ENCODE peak calls at places on chromosomes 6 and 20, in ten cellular contexts. A, S, Y, T, Q, L, I, D, Z and F are unnamed samples.

GRCh38 chr20:63045991-63046390 is 39.2 kb upstream of the BHLHE23 start:
- DNase-seq in A (no peak), S (no peak), Y (no peak), T (no peak), Q (no peak), L (no peak), I (peak), D (no peak), Z (no peak), F (no peak)

GRCh38 chr6:147776631-147777030 is 268.1 kb downstream of the SAMD5 start:
- DNase-seq in A (no peak), S (no peak), Y (no peak), T (no peak), Q (no peak), L (no peak), I (no peak), D (no peak), Z (no peak), F (no peak)

GRCh38 chr6:54134934-54135333 is 23.7 kb downstream of the MLIP start:
- DNase-seq in A (no peak), S (no peak), Y (no peak), T (no peak), Q (no peak), L (no peak), I (no peak), D (no peak), Z (no peak), F (no peak)

GRCh38 chr20:2602046-2602735 is 50.2 kb upstream of the NOP56 start:
- DNase-seq in A (no peak), S (no peak), Y (no peak), T (no peak), Q (no peak), L (no peak), I (no peak), D (no peak), Z (no peak), F (no peak)

GRCh38 chr6:4085329-4085695 is 6.4 kb upstream of the FAM217A start:
- DNase-seq in A (no peak), S (no peak), Y (no peak), T (no peak), Q (no peak), L (no peak), I (no peak), D (no peak), Z (no peak), F (peak)

GRCh38 chr20:51860015-51860882 is 57.9 kb upstream of the SALL4 start:
- DNase-seq in A (no peak), S (no peak), Y (no peak), T (peak), Q (no peak), L (no peak), I (no peak), D (no peak), Z (no peak), F (peak)

GRCh38 chr20:8583209-8584106 is 451.4 kb downstream of the PLCB1 start:
- DNase-seq in A (no peak), S (no peak), Y (no peak), T (no peak), Q (no peak), L (no peak), I (no peak), D (no peak), Z (no peak), F (no peak)

GRCh38 chr6:52125139-52125538 is 37.7 kb upstream of the PKHD1 start:
- DNase-seq in A (no peak), S (no peak), Y (peak), T (no peak), Q (no peak), L (no peak), I (no peak), D (no peak), Z (no peak), F (no peak)

GRCh38 chr6:79468116-79468515 is 69.1 kb downstream of the LCA5 start:
- DNase-seq in A (no peak), S (no peak), Y (no peak), T (no peak), Q (no peak), L (no peak), I (no peak), D (no peak), Z (no peak), F (peak)

GRCh38 chr20:6579417-6579816 is 188.1 kb upstream of the BMP2 start:
- DNase-seq in A (no peak), S (no peak), Y (no peak), T (no peak), Q (no peak), L (no peak), I (no peak), D (no peak), Z (no peak), F (peak)

GRCh38 chr20:18039063-18039462 is 18.7 kb downstream of the OVOL2 start:
- DNase-seq in A (no peak), S (no peak), Y (no peak), T (no peak), Q (no peak), L (no peak), I (no peak), D (no peak), Z (no peak), F (no peak)

GRCh38 chr6:98782772-98783171 is 51.6 kb upstream of the POU3F2 start:
- DNase-seq in A (no peak), S (no peak), Y (no peak), T (no peak), Q (no peak), L (no peak), I (no peak), D (no peak), Z (no peak), F (no peak)

GRCh38 chr20:53872561-53873248 is 197.7 kb downstream of the BCAS1 start:
- DNase-seq in A (no peak), S (no peak), Y (no peak), T (no peak), Q (no peak), L (no peak), I (peak), D (peak), Z (no peak), F (peak)

GRCh38 chr6:12148317-12148801 is 136.2 kb downstream of the HIVEP1 start:
- DNase-seq in A (no peak), S (no peak), Y (no peak), T (peak), Q (no peak), L (no peak), I (no peak), D (no peak), Z (no peak), F (peak)

GRCh38 chr6:165245716-165246115 is 63.7 kb downstream of the C6orf118 start:
- DNase-seq in A (no peak), S (no peak), Y (no peak), T (no peak), Q (no peak), L (no peak), I (no peak), D (no peak), Z (no peak), F (peak)
- H3K27ac ChIP-seq in A (no peak), S (no peak), Y (no peak), T (no peak), Q (no peak), L (no peak), I (no peak), D (no peak), Z (no peak), F (no peak)

GRCh38 chr6:2861822-2862164 is 20.1 kb upstream of the SERPINB1 start:
- DNase-seq in A (no peak), S (no peak), Y (no peak), T (no peak), Q (no peak), L (no peak), I (no peak), D (no peak), Z (no peak), F (no peak)
- H3K4me3 ChIP-seq in A (no peak), S (no peak), Y (no peak), T (no peak), Q (no peak), L (no peak), I (no peak), D (no peak), Z (no peak), F (no peak)

GRCh38 chr20:35235881-35236280 is 9.4 kb downstream of the MMP24 start:
- DNase-seq in A (no peak), S (no peak), Y (no peak), T (no peak), Q (no peak), L (no peak), I (no peak), D (no peak), Z (no peak), F (no peak)
- H3K27ac ChIP-seq in A (no peak), S (no peak), Y (no peak), T (no peak), Q (no peak), L (no peak), I (no peak), D (no peak), Z (no peak), F (no peak)

DNA sequence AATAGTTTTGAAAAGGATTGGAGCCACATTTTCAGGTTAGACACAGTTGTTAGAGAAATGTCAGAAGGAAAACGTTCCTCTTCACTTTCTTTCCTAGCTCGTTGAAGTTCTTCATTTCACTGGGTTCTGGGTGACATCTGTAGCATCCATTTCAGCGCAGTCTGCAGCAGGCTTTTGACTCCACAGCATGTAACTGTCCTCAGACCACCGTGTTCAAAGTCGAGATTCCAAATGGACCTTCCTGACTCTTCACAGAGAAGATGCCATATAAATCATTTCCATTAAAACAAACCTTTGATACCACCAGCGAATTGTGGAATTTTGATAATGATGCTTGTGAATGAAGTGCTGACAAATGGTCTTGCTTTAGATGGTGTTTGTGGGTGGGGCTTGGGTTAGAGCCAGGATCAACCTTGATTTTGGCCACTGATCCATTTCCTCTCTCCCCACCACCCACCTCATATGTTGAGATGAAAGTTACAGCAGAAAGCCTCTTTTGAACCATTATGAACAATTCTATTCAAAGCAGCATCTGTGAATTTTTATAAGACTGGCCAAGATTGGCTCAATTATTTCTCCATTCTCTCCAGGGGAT is 185.3 kb upstream of the PREP start:
- DNase-seq in A (no peak), S (no peak), Y (no peak), T (no peak), Q (no peak), L (no peak), I (no peak), D (no peak), Z (no peak), F (no peak)
- H3K4me3 ChIP-seq in A (no peak), S (no peak), Y (no peak), T (no peak), Q (no peak), L (no peak), I (no peak), D (no peak), Z (no peak), F (peak)

GRCh38 chr6:134331255-134331654 is 13.3 kb upstream of the SGK1 start:
- DNase-seq in A (no peak), S (no peak), Y (no peak), T (no peak), Q (no peak), L (no peak), I (no peak), D (no peak), Z (no peak), F (peak)
- H3K27ac ChIP-seq in A (peak), S (no peak), Y (no peak), T (no peak), Q (no peak), L (no peak), I (no peak), D (no peak), Z (no peak), F (no peak)

DNA sequence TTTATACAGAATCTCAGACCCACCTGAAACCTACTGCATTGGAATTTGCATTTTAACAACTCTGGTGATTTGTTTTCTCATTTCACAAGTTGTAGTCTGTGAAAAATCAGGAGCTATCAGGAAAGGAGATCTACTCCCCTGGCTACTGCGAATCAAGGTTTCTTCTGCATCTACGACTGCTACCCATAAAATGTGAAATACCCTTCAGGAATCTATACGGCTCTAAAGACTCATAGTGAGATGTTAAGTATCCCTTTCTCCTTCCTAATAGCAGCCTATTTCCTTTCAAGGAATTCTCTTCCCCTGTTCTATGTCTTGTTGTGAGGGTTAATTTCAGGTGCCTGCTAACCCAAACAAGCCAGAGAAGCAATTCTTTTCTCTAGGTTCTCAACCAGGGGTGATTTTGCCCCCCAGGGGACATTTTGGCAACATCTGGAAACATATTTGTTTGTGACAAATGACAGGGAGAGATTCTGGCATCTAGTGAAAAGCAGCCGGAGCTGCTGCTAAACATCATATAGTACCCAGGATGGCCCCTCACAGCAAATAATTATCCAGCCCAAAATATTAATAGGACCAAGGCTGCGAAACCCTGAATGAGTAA is 26.3 kb downstream of the WFDC3 start:
- DNase-seq in A (no peak), S (no peak), Y (no peak), T (no peak), Q (no peak), L (no peak), I (no peak), D (no peak), Z (no peak), F (no peak)
- H3K4me3 ChIP-seq in A (no peak), S (no peak), Y (no peak), T (no peak), Q (no peak), L (no peak), I (no peak), D (no peak), Z (no peak), F (no peak)

GRCh38 chr6:119350202-119351004 is 842 bp upstream of the MAN1A1 start:
- DNase-seq in A (no peak), S (no peak), Y (no peak), T (peak), Q (peak), L (peak), I (peak), D (no peak), Z (peak), F (peak)

GRCh38 chr6:119349341-119350201 is at the start of gene MAN1A1:
- DNase-seq in A (peak), S (peak), Y (peak), T (peak), Q (peak), L (peak), I (peak), D (peak), Z (peak), F (peak)

GRCh38 chr6:119348308-119349040 is 1.1 kb downstream of the MAN1A1 start:
- DNase-seq in A (peak), S (peak), Y (peak), T (no peak), Q (peak), L (peak), I (peak), D (peak), Z (peak), F (peak)

GRCh38 chr6:119349041-119349340 is 570 bp downstream of the MAN1A1 start:
- DNase-seq in A (no peak), S (no peak), Y (no peak), T (no peak), Q (peak), L (no peak), I (no peak), D (peak), Z (no peak), F (peak)

GRCh38 chr6:119351005-119351394 is 1.4 kb upstream of the MAN1A1 start:
- DNase-seq in A (no peak), S (no peak), Y (no peak), T (peak), Q (no peak), L (no peak), I (no peak), D (no peak), Z (no peak), F (peak)
- H3K27ac ChIP-seq in A (peak), S (peak), Y (no peak), T (no peak), Q (no peak), L (peak), I (peak), D (no peak), Z (peak), F (peak)